ENCODE peak calls at places on chromosomes 1 and 21, in six cellular contexts. K is H1, L is stomach, R is A549, T is tibial nerve, O is H54. C is an unnamed sample.

GRCh38 chr1:234963904-234964702 is 164.5 kb downstream of the TOMM20 start:
- DNase-seq in K (no peak), L (peak; percentile 66), R (peak; percentile 84), T (no peak), O (no peak), C (peak; percentile 69)

GRCh38 chr21:15063821-15064575 is 802 bp downstream of the NRIP1 start:
- DNase-seq in K (no peak), L (peak; percentile 65), R (no peak), T (peak; percentile 18), O (peak; percentile 46), C (peak; percentile 73)

GRCh38 chr1:109719337-109719837 is 7.3 kb downstream of the GSTM5 start:
- DNase-seq in K (no peak), L (no peak), R (peak; percentile 24), T (no peak), O (no peak), C (no peak)

GRCh38 chr1:114010433-114011184 is 31.3 kb downstream of the OLFML3 start:
- DNase-seq in K (no peak), L (no peak), R (no peak), T (no peak), O (no peak), C (no peak)

GRCh38 chr1:8344893-8345507 is 27.1 kb downstream of the SLC45A1 start:
- DNase-seq in K (no peak), L (no peak), R (no peak), T (no peak), O (no peak), C (no peak)

GRCh38 chr1:53048960-53049573 is 12.9 kb upstream of the PODN start:
- DNase-seq in K (no peak), L (no peak), R (no peak), T (no peak), O (no peak), C (no peak)

GRCh38 chr1:207228987-207229386 is 92.5 kb upstream of the CD55 start:
- DNase-seq in K (no peak), L (no peak), R (no peak), T (no peak), O (no peak), C (no peak)

GRCh38 chr21:27819299-27819698 is 852.4 kb upstream of the ADAMTS5 start:
- DNase-seq in K (no peak), L (no peak), R (no peak), T (no peak), O (no peak), C (no peak)

GRCh38 chr1:217373761-217374701 is 256.9 kb downstream of the GPATCH2 start:
- DNase-seq in K (no peak), L (no peak), R (no peak), T (no peak), O (no peak), C (no peak)

GRCh38 chr1:183554577-183554976 is 35.7 kb downstream of the NCF2 start:
- DNase-seq in K (no peak), L (no peak), R (no peak), T (no peak), O (no peak), C (no peak)

GRCh38 chr1:212287261-212287895 is 2.2 kb downstream of the PPP2R5A start:
- DNase-seq in K (no peak), L (no peak), R (no peak), T (no peak), O (no peak), C (no peak)

GRCh38 chr1:51990478-51990965 is at the start of gene RAB3B:
- DNase-seq in K (peak; percentile 70), L (peak; percentile 81), R (peak; percentile 51), T (no peak), O (peak; percentile 87), C (no peak)

GRCh38 chr1:31644560-31645273 is at the start of gene PEF1:
- DNase-seq in K (peak; percentile 91), L (peak; percentile 99), R (peak; percentile 98), T (peak; percentile 99), O (peak; percentile 92), C (peak; percentile 100)
- TF ChIP-seq POLR2A in K (peak; percentile 72), L (peak; percentile 53), R (peak; percentile 15), T (peak; percentile 84), O (peak; percentile 21), C (peak; percentile 76)

GRCh38 chr21:42840411-42841155 is 38.8 kb downstream of the WDR4 start:
- DNase-seq in K (no peak), L (no peak), R (no peak), T (no peak), O (no peak), C (no peak)
- TF ChIP-seq POLR2A in K (no peak), L (no peak), R (no peak), T (no peak), O (no peak), C (no peak)

GRCh38 chr1:23528245-23528978 is 2.6 kb downstream of the E2F2 start:
- DNase-seq in K (no peak), L (peak; percentile 92), R (peak; percentile 92), T (peak; percentile 84), O (peak; percentile 78), C (peak; percentile 80)

GRCh38 chr1:23531695-23532094 is 662 bp upstream of the E2F2 start:
- DNase-seq in K (no peak), L (no peak), R (no peak), T (no peak), O (no peak), C (no peak)

GRCh38 chr1:23530750-23531651 is at the start of gene E2F2:
- DNase-seq in K (peak; percentile 57), L (peak; percentile 88), R (peak; percentile 85), T (peak; percentile 72), O (peak; percentile 54), C (peak; percentile 95)

GRCh38 chr1:23529146-23530088 is 1.6 kb downstream of the E2F2 start:
- DNase-seq in K (no peak), L (no peak), R (peak; percentile 28), T (no peak), O (no peak), C (no peak)

GRCh38 chr1:23530089-23530749 is 814 bp downstream of the E2F2 start:
- DNase-seq in K (no peak), L (no peak), R (no peak), T (no peak), O (no peak), C (no peak)
- TF ChIP-seq POLR2A in K (no peak), L (no peak), R (no peak), T (no peak), O (no peak), C (no peak)

GRCh38 chr21:38823737-38824123 is 18.0 kb downstream of the ETS2 start:
- DNase-seq in K (no peak), L (no peak), R (no peak), T (no peak), O (no peak), C (no peak)

GRCh38 chr21:38821959-38822682 is 16.4 kb downstream of the ETS2 start:
- DNase-seq in K (no peak), L (no peak), R (no peak), T (no peak), O (no peak), C (no peak)

GRCh38 chr21:38824124-38824822 is 18.5 kb downstream of the ETS2 start:
- DNase-seq in K (no peak), L (no peak), R (no peak), T (no peak), O (no peak), C (peak; percentile 75)

GRCh38 chr21:38821248-38821647 is 15.5 kb downstream of the ETS2 start:
- DNase-seq in K (no peak), L (no peak), R (no peak), T (no peak), O (no peak), C (no peak)

GRCh38 chr21:38822754-38823374 is 17.1 kb downstream of the ETS2 start:
- DNase-seq in K (no peak), L (no peak), R (no peak), T (no peak), O (no peak), C (no peak)
- TF ChIP-seq POLR2A in K (no peak), L (no peak), R (no peak), T (no peak), O (no peak), C (no peak)

DNA sequence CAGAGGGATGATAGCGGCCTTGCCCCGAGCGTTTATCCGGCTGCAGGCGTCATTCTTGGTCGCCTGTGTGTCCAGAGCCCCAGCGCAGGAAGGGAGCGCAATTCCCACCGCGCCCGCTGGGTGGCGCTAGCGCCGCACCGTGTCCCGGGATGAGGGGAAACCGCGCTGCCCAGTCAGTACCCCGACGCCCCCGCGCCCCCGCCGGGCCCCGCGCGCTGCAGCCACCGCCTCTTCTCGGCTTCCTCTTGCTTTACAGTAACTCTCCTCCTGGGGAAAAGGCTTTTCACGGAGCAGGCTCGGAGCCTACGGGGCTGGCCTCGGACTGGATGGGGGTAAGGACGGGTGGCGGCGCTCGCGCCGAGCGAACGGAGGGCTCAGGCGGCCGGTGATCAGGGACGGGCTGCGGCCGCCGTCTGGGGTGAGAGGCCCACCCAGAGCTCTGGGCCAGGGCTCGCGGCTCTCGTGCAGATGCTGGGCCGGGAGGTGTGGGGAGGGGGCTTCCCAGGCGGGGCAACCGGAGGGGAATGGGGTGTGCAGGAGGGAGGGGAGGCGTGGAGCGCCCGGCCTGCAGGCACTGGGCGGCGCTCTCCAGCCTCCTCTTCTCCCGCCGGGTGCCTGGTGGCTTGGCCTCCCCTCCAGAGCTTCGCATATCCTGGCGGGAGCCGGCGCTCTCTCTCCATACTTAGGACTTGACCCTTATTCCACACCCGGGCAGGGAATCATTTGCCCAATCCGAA is 29.8 kb downstream of the TEX35 start:
- DNase-seq in K (peak; percentile 71), L (peak; percentile 92), R (peak; percentile 78), T (peak; percentile 95), O (peak; percentile 79), C (peak; percentile 94)
- TF ChIP-seq POLR2A in K (no peak), L (no peak), R (no peak), T (no peak), O (peak; percentile 34), C (no peak)

GRCh38 chr1:203309115-203309429 is 3.8 kb downstream of the BTG2 start:
- DNase-seq in K (no peak), L (no peak), R (no peak), T (no peak), O (no peak), C (no peak)
- TF ChIP-seq POLR2A in K (no peak), L (no peak), R (no peak), T (no peak), O (no peak), C (peak; percentile 21)